ENCODE peak calls at places on chromosomes 7 and 10, in six cellular contexts. M, H, R, Y, X and V are unnamed samples.

GRCh38 chr7:47946581-47947354 is 1.5 kb downstream of the PKD1L1 start:
- DNase-seq in M (no peak), H (no peak), R (no peak), Y (no peak), X (no peak), V (no peak)

GRCh38 chr10:68315582-68315981 is 16.3 kb upstream of the HNRNPH3 start:
- DNase-seq in M (no peak), H (no peak), R (no peak), Y (no peak), X (no peak), V (no peak)

GRCh38 chr7:115230882-115231508 is 309.1 kb downstream of the MDFIC start:
- DNase-seq in M (peak), H (peak), R (no peak), Y (no peak), X (no peak), V (peak)

GRCh38 chr7:3533040-3533439 is 232.0 kb downstream of the SDK1 start:
- DNase-seq in M (no peak), H (no peak), R (no peak), Y (no peak), X (no peak), V (no peak)

GRCh38 chr7:104040666-104041065 is 51.2 kb upstream of the RELN start:
- DNase-seq in M (no peak), H (no peak), R (no peak), Y (no peak), X (no peak), V (no peak)

GRCh38 chr10:91206427-91206826 is 14.0 kb upstream of the PCGF5 start:
- DNase-seq in M (no peak), H (no peak), R (no peak), Y (no peak), X (no peak), V (no peak)

GRCh38 chr7:102009628-102010027 is 192.2 kb downstream of the CUX1 start:
- DNase-seq in M (peak), H (peak), R (no peak), Y (no peak), X (no peak), V (no peak)

GRCh38 chr7:71780282-71780681 is 631.9 kb downstream of the CALN1 start:
- DNase-seq in M (no peak), H (no peak), R (no peak), Y (no peak), X (no peak), V (no peak)

GRCh38 chr10:30155401-30155800 is 96.0 kb upstream of the JCAD start:
- DNase-seq in M (peak), H (no peak), R (no peak), Y (no peak), X (no peak), V (no peak)

GRCh38 chr10:96124230-96125141 is 5.6 kb upstream of the ZNF518A start:
- DNase-seq in M (peak), H (no peak), R (peak), Y (peak), X (no peak), V (no peak)

GRCh38 chr7:36304099-36304425 is 85.6 kb upstream of the ANLN start:
- DNase-seq in M (no peak), H (no peak), R (no peak), Y (no peak), X (no peak), V (no peak)

GRCh38 chr10:106355450-106355849 is 809.1 kb downstream of the SORCS1 start:
- DNase-seq in M (peak), H (no peak), R (no peak), Y (peak), X (no peak), V (no peak)

GRCh38 chr10:88256013-88256680 is 327.0 kb downstream of the RNLS start:
- DNase-seq in M (peak), H (no peak), R (peak), Y (no peak), X (peak), V (no peak)

GRCh38 chr10:117983961-117984360 is 62.8 kb downstream of the RAB11FIP2 start:
- DNase-seq in M (no peak), H (no peak), R (no peak), Y (no peak), X (no peak), V (no peak)

GRCh38 chr7:107506683-107507339 is 37.0 kb downstream of the GPR22 start:
- DNase-seq in M (peak), H (no peak), R (peak), Y (no peak), X (no peak), V (no peak)

GRCh38 chr7:25722856-25723255 is 429.1 kb upstream of the NFE2L3 start:
- DNase-seq in M (no peak), H (no peak), R (no peak), Y (no peak), X (no peak), V (no peak)

GRCh38 chr10:73910764-73911552 is at the start of gene PLAU:
- DNase-seq in M (no peak), H (no peak), R (peak), Y (peak), X (peak), V (no peak)

GRCh38 chr7:130987092-130987491 is 253.1 kb upstream of the KLF14 start:
- DNase-seq in M (no peak), H (no peak), R (no peak), Y (no peak), X (no peak), V (no peak)

GRCh38 chr7:1533569-1534329 is 3.2 kb downstream of the MAFK start:
- DNase-seq in M (peak), H (peak), R (peak), Y (no peak), X (peak), V (peak)

GRCh38 chr7:123275036-123275753 is 75.4 kb upstream of the SLC13A1 start:
- DNase-seq in M (peak), H (no peak), R (no peak), Y (no peak), X (no peak), V (no peak)

GRCh38 chr7:92010215-92010614 is 69.6 kb downstream of the AKAP9 start:
- DNase-seq in M (no peak), H (no peak), R (no peak), Y (no peak), X (no peak), V (no peak)

GRCh38 chr10:106089855-106090254 is 1074.7 kb downstream of the SORCS1 start:
- DNase-seq in M (no peak), H (no peak), R (no peak), Y (no peak), X (no peak), V (no peak)

GRCh38 chr10:100553929-100554328 is 18.2 kb downstream of the HIF1AN start:
- DNase-seq in M (no peak), H (no peak), R (no peak), Y (no peak), X (no peak), V (no peak)

GRCh38 chr7:16905300-16906044 is 23.7 kb upstream of the AGR3 start:
- DNase-seq in M (peak), H (no peak), R (no peak), Y (no peak), X (no peak), V (no peak)

GRCh38 chr10:24695452-24695851 is 28.2 kb downstream of the ARHGAP21 start:
- DNase-seq in M (no peak), H (no peak), R (no peak), Y (no peak), X (no peak), V (no peak)

GRCh38 chr7:72710983-72711382 is 117.0 kb downstream of the TYW1B start:
- DNase-seq in M (no peak), H (no peak), R (no peak), Y (no peak), X (no peak), V (no peak)

GRCh38 chr7:117724898-117725297 is 148.3 kb downstream of the CTTNBP2 start:
- DNase-seq in M (no peak), H (no peak), R (no peak), Y (no peak), X (no peak), V (no peak)

GRCh38 chr7:5671053-5671452 is 110.4 kb downstream of the RNF216 start:
- DNase-seq in M (no peak), H (no peak), R (no peak), Y (no peak), X (no peak), V (no peak)

GRCh38 chr10:122159159-122159970 is 111.7 kb upstream of the BTBD16 start:
- DNase-seq in M (no peak), H (no peak), R (no peak), Y (peak), X (no peak), V (no peak)

GRCh38 chr7:79702116-79702515 is 248.6 kb upstream of the MAGI2 start:
- DNase-seq in M (no peak), H (peak), R (no peak), Y (no peak), X (no peak), V (no peak)

GRCh38 chr7:32658034-32658944 is 163.0 kb downstream of the AVL9 start:
- DNase-seq in M (peak), H (no peak), R (no peak), Y (no peak), X (no peak), V (no peak)

GRCh38 chr10:26413375-26413774 is 24.8 kb upstream of the APBB1IP start:
- DNase-seq in M (no peak), H (no peak), R (no peak), Y (no peak), X (no peak), V (no peak)

GRCh38 chr10:10816453-10816852 is 201.2 kb upstream of the CELF2 start:
- DNase-seq in M (peak), H (no peak), R (no peak), Y (no peak), X (no peak), V (no peak)

GRCh38 chr10:33675235-33675634 is 340.8 kb upstream of the NRP1 start:
- DNase-seq in M (peak), H (no peak), R (no peak), Y (no peak), X (no peak), V (no peak)

GRCh38 chr7:100886936-100887185 is 2.7 kb downstream of the UFSP1 start:
- DNase-seq in M (no peak), H (no peak), R (no peak), Y (no peak), X (no peak), V (no peak)

GRCh38 chr7:77415822-77416620 is at the start of gene GSAP:
- DNase-seq in M (no peak), H (no peak), R (peak), Y (peak), X (peak), V (no peak)
- TF ChIP-seq CTCF in M (no peak), H (no peak), R (peak), Y (no peak), X (peak), V (no peak)

DNA sequence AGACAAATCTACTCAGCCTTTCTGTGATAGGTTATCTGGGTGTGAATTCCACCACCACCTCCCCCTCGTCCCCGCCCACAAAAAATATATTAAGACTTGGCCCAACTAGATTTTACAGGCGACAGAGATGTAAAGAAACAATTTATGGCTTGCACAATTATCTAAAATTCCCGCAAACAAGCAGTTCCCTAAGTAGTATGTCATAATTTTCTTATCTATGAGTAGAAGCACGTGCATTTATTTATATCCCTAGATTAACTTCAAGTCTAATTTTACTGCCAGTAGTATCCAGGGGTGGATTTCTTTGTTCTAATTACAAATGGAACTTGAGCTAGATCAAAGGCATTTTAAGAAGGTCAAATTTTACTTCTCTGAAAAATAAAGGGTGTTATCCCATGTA is 1.7 kb downstream of the TSPAN12 start:
- DNase-seq in M (no peak), H (no peak), R (no peak), Y (no peak), X (no peak), V (no peak)
- H3K4me3 ChIP-seq in M (no peak), H (no peak), R (no peak), Y (no peak), X (peak), V (no peak)

DNA sequence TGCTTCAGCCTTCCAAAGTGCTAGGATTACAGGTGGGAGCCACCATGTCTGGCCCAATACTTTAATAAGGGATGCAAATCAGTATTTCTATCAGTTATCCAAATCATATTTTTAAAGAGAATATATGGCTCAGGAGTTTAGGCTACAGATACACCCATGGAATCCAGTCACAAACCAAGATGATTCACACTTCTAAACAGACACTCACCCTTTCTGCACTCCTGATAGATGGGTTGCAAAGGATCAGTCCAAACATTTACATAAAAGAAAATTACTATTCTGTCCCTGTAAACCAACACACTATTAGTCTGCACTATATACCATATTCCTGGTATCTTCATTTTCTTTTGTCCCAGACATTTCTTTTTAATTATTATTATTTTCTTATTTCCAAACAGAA is 2.2 kb downstream of the MORN4 start:
- DNase-seq in M (no peak), H (no peak), R (no peak), Y (no peak), X (no peak), V (no peak)
- TF ChIP-seq CTCF in M (no peak), H (no peak), R (no peak), Y (no peak), X (no peak), V (no peak)

GRCh38 chr7:151837285-151838042 is 39.5 kb downstream of the PRKAG2 start:
- DNase-seq in M (no peak), H (no peak), R (no peak), Y (peak), X (no peak), V (no peak)

GRCh38 chr7:151840088-151840910 is 36.6 kb downstream of the PRKAG2 start:
- DNase-seq in M (no peak), H (no peak), R (no peak), Y (no peak), X (no peak), V (no peak)

GRCh38 chr7:151838861-151839381 is 38.0 kb downstream of the PRKAG2 start:
- DNase-seq in M (no peak), H (no peak), R (no peak), Y (no peak), X (peak), V (no peak)

GRCh38 chr7:151838072-151838471 is 38.8 kb downstream of the PRKAG2 start:
- DNase-seq in M (no peak), H (no peak), R (no peak), Y (no peak), X (no peak), V (no peak)

GRCh38 chr7:151839511-151839921 is 37.4 kb downstream of the PRKAG2 start:
- DNase-seq in M (no peak), H (no peak), R (no peak), Y (no peak), X (no peak), V (no peak)
- H3K4me3 ChIP-seq in M (no peak), H (no peak), R (no peak), Y (no peak), X (no peak), V (no peak)

GRCh38 chr7:98278936-98279335 is 2.5 kb upstream of the BRI3 start:
- DNase-seq in M (no peak), H (no peak), R (no peak), Y (no peak), X (no peak), V (no peak)

GRCh38 chr7:98280296-98280695 is 1.2 kb upstream of the BRI3 start:
- DNase-seq in M (no peak), H (no peak), R (no peak), Y (no peak), X (no peak), V (no peak)

GRCh38 chr7:98282727-98283126 is 1.2 kb downstream of the BRI3 start:
- DNase-seq in M (no peak), H (no peak), R (no peak), Y (no peak), X (no peak), V (no peak)

GRCh38 chr7:98281757-98282652 is 519 bp downstream of the BRI3 start:
- DNase-seq in M (no peak), H (no peak), R (peak), Y (peak), X (no peak), V (no peak)

DNA sequence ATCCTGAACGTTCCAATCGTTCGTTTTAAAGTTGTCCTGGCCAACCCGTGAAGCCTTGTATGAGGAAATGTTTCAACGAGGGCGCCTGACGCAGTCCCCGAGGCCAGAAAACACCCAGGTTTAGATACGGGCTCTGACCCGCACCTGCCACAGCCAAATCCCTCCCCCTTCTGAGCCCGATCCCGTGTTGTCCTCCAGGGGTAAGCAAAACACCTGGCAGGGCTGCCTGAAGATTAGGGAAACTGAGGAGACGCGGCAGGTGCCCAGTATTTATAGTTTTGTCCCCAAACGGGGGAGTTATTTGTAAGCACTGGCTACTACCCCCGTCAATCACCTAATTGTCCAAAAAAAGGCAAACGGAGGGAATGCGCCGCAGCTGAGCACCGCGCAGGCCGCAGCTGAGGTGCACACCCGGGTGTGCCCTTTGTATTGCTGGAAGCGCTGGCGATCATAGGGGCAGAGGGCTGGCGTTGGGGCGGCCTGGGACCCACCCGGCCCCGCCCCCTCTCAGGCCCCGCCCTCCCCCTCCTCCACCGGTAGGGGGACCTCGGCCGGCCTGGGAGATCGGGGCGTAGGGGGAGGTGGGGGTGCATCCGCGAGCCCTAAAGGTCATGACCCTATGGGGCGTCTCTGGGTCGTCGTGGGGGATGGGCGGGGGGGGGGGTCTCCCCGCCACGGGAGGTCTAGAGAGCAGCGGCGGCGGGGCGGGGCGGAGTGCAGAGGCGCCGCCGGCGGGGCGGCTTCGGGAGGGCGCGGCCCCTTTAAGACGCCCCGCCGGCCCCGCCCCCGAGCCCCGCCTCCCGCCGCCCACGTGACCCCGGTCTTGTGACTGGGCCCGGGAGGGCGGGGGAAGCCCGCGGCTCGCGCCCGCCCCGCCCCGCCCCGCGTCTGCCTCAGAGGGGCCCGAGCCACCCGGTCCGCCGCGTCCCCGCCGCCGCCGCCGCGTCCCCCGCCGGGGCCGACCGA is at the start of gene BRI3:
- DNase-seq in M (peak), H (no peak), R (peak), Y (peak), X (peak), V (no peak)
- TF ChIP-seq CTCF in M (no peak), H (no peak), R (no peak), Y (peak), X (peak), V (peak)

GRCh38 chr10:85864173-85864549 is 502.4 kb downstream of the GRID1 start:
- DNase-seq in M (no peak), H (no peak), R (no peak), Y (no peak), X (no peak), V (no peak)

GRCh38 chr10:85863301-85864172 is 503.1 kb downstream of the GRID1 start:
- DNase-seq in M (no peak), H (no peak), R (no peak), Y (no peak), X (no peak), V (no peak)

GRCh38 chr10:85864866-85865526 is 501.6 kb downstream of the GRID1 start:
- DNase-seq in M (no peak), H (no peak), R (no peak), Y (no peak), X (no peak), V (no peak)

GRCh38 chr10:85873063-85873462 is 493.5 kb downstream of the GRID1 start:
- DNase-seq in M (no peak), H (no peak), R (no peak), Y (no peak), X (no peak), V (no peak)

DNA sequence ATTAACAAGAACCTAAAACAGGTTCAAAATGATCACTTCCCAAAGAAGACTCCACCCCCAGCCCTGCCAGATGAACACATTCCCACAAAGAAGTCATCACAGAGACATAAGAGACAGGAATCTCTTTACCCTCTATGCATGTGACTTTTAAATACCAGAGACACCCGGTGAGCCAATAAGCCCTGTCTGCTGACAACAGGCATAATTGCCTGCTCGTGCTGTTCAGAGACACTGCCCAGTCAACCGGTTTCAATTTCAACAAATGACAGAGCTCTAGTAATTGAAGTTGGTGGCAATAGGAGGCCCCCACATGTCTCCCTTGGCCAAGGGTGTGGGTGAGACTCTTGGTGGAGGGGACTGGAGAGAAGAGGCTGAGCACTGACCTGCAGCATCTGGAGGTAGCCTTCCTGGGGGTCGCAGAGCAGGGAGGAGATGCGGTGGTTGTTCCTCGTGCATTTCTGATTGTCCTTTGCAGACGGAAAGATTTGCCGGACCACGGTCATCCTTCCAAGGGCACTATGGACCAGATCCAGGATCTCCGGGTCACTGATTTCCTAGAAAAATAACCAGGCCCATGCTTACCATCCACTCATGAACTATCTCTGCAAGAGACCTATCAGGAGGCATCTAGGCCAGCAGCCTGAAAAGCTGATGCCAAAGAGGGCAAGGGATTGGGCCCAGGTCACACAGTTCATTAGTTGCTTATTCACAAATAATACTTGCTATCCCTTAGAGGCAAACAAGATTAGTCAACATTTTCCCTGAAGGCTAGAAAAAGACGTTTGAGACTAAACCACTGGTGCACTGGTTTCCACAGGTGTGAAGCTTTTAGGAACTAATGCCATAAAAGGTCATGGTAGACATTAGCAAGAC is 497.7 kb downstream of the GRID1 start:
- DNase-seq in M (no peak), H (no peak), R (no peak), Y (no peak), X (no peak), V (no peak)
- H3K4me3 ChIP-seq in M (no peak), H (no peak), R (no peak), Y (no peak), X (no peak), V (no peak)